ENCODE peak calls at places on chromosomes 5 and 9, in five cellular contexts. I is foreskin fibroblast; R is retina; B is tibial nerve; W is stimulated activated CD4-positive, alpha-beta T cell treated with anti-CD3 and anti-CD28 coated beads, Interleukin-2, amount 100 ng/mL, for 48 hours. J is an unnamed sample.

GRCh38 chr5:104080646-104081175 is 518.1 kb upstream of the NUDT12 start:
- DNase-seq in W (no peak), R (no peak), I (no peak), B (no peak), J (no peak)

GRCh38 chr9:6680797-6681146 is 35.2 kb upstream of the GLDC start:
- DNase-seq in B (peak; percentile 15), I (no peak), W (peak; percentile 57), R (no peak), J (no peak)

GRCh38 chr5:72129730-72130129 is 22.5 kb downstream of the MAP1B start:
- DNase-seq in R (no peak), I (no peak), B (no peak), W (no peak), J (no peak)

GRCh38 chr5:10913846-10914245 is 152.8 kb upstream of the DAP start:
- DNase-seq in R (no peak), I (peak; percentile 83), B (no peak), W (no peak), J (no peak)

GRCh38 chr9:89808801-89809200 is 204.0 kb downstream of the GADD45G start:
- DNase-seq in B (no peak), I (no peak), W (no peak), R (no peak), J (no peak)

GRCh38 chr5:33524476-33524875 is 83.7 kb downstream of the TARS1 start:
- DNase-seq in W (no peak), I (peak; percentile 36), B (no peak), R (no peak), J (no peak)

GRCh38 chr9:105841562-105841961 is 147.2 kb downstream of the TMEM38B start:
- DNase-seq in R (no peak), I (no peak), W (no peak), B (no peak), J (no peak)

GRCh38 chr5:42756630-42757601 is at the start of gene CCDC152:
- DNase-seq in W (peak; percentile 42), B (no peak), I (peak; percentile 21), R (peak; percentile 75), J (no peak)

GRCh38 chr9:126536836-126537465 is 76.8 kb upstream of the LMX1B start:
- DNase-seq in W (no peak), R (no peak), B (no peak), I (no peak), J (no peak)

GRCh38 chr9:70136632-70137031 is 93.0 kb downstream of the MAMDC2 start:
- DNase-seq in B (no peak), I (peak; percentile 45), R (no peak), W (no peak), J (no peak)

GRCh38 chr5:69140827-69141226 is 26.1 kb upstream of the CCNB1 start:
- DNase-seq in B (no peak), R (no peak), W (no peak), I (no peak), J (no peak)

GRCh38 chr5:158463971-158464370 is 605.0 kb upstream of the CLINT1 start:
- DNase-seq in B (peak; percentile 55), R (no peak), W (no peak), I (peak; percentile 71), J (peak; percentile 92)

GRCh38 chr5:157116483-157116954 is 7.7 kb upstream of the HAVCR2 start:
- DNase-seq in I (no peak), W (no peak), R (no peak), B (no peak), J (no peak)

GRCh38 chr9:91085499-91086291 is 276.0 kb downstream of the AUH start:
- DNase-seq in B (no peak), I (no peak), R (no peak), W (no peak), J (no peak)

GRCh38 chr9:113966394-113966793 is 90.3 kb downstream of the ZNF618 start:
- DNase-seq in B (no peak), I (no peak), R (no peak), W (no peak), J (peak; percentile 66)

GRCh38 chr5:150246424-150246823 is 43.1 kb downstream of the CAMK2A start:
- DNase-seq in I (no peak), B (no peak), R (no peak), W (no peak), J (no peak)

GRCh38 chr5:6774673-6775327 is 61.6 kb downstream of the TENT4A start:
- DNase-seq in I (no peak), R (no peak), B (no peak), W (no peak), J (no peak)

GRCh38 chr5:141968914-141969608 is at the start of gene RNF14:
- DNase-seq in R (peak; percentile 98), W (peak; percentile 91), I (peak; percentile 94), B (peak; percentile 79), J (peak; percentile 90)

GRCh38 chr9:107216331-107216730 is 66.7 kb upstream of the RAD23B start:
- DNase-seq in W (no peak), B (no peak), R (no peak), I (no peak), J (no peak)

GRCh38 chr9:84754461-84754860 is 84.9 kb downstream of the NTRK2 start:
- DNase-seq in B (no peak), I (no peak), W (no peak), R (no peak), J (no peak)

GRCh38 chr9:103681435-103681834 is 412.7 kb upstream of the SMC2 start:
- DNase-seq in I (no peak), W (no peak), B (no peak), R (no peak), J (no peak)

GRCh38 chr9:73118898-73119554 is 32.6 kb upstream of the ANXA1 start:
- DNase-seq in W (no peak), B (no peak), I (peak; percentile 71), R (no peak), J (no peak)

GRCh38 chr9:130458027-130458803 is 13.5 kb downstream of the ASS1 start:
- DNase-seq in I (no peak), W (no peak), B (no peak), R (no peak), J (no peak)

GRCh38 chr9:10366171-10366779 is 246.5 kb downstream of the PTPRD start:
- DNase-seq in I (no peak), W (no peak), B (no peak), R (peak; percentile 63), J (no peak)

GRCh38 chr5:148206620-148207019 is 3.8 kb downstream of the SPINK6 start:
- DNase-seq in R (no peak), I (no peak), W (no peak), B (no peak), J (no peak)

GRCh38 chr5:100761192-100761591 is 141.9 kb downstream of the ST8SIA4 start:
- DNase-seq in W (no peak), B (no peak), R (no peak), I (no peak), J (no peak)

GRCh38 chr9:128420651-128421473 is at the start of gene CERCAM:
- DNase-seq in I (peak; percentile 37), W (peak; percentile 36), R (peak; percentile 78), B (peak; percentile 41), J (no peak)

GRCh38 chr5:80186634-80187033 is 69.2 kb downstream of the SERINC5 start:
- DNase-seq in W (no peak), R (no peak), I (no peak), B (no peak), J (no peak)

GRCh38 chr5:91521313-91521712 is 138.2 kb upstream of the ARRDC3 start:
- DNase-seq in R (no peak), W (no peak), B (no peak), I (no peak), J (no peak)